ENCODE peak calls at places on chromosome 11, in ten cellular contexts. One of them, this sample, is unnamed.

GRCh38 chr11:47587733-47588326 is 1.4 kb downstream of the FAM180B start:
- DNase-seq in immature natural killer cell: no peak
- DNase-seq in naive thymus-derived CD8-positive, alpha-beta T cell: no peak
- DNase-seq in ELR: no peak
- DNase-seq in stimulated activated CD4-positive, alpha-beta T cell treated with anti-CD3 and anti-CD28 coated beads, TNF-alpha, amount 100 ng/mL, for 24 hours: no peak
- DNase-seq in renal cortical epithelial cell: no peak
- DNase-seq in globus pallidus: peak
- DNase-seq in NCI-H1105 treated with DMSO at 0.1 percent for 48 hours: no peak
- DNase-seq in CD4-positive, alpha-beta T cell: no peak
- DNase-seq in HS-27A: no peak
- DNase-seq in this sample: no peak

GRCh38 chr11:75384438-75385080 is 14.8 kb upstream of the RPS3 start:
- DNase-seq in stimulated activated CD4-positive, alpha-beta T cell treated with anti-CD3 and anti-CD28 coated beads, TNF-alpha, amount 100 ng/mL, for 24 hours: peak
- DNase-seq in immature natural killer cell: peak
- DNase-seq in HS-27A: no peak
- DNase-seq in renal cortical epithelial cell: peak
- DNase-seq in globus pallidus: peak
- DNase-seq in CD4-positive, alpha-beta T cell: peak
- DNase-seq in naive thymus-derived CD8-positive, alpha-beta T cell: peak
- DNase-seq in ELR: peak
- DNase-seq in NCI-H1105 treated with DMSO at 0.1 percent for 48 hours: peak
- DNase-seq in this sample: peak

GRCh38 chr11:124865902-124866851 is 945 bp downstream of the ROBO3 start:
- DNase-seq in HS-27A: no peak
- DNase-seq in renal cortical epithelial cell: no peak
- DNase-seq in NCI-H1105 treated with DMSO at 0.1 percent for 48 hours: peak
- DNase-seq in ELR: peak
- DNase-seq in stimulated activated CD4-positive, alpha-beta T cell treated with anti-CD3 and anti-CD28 coated beads, TNF-alpha, amount 100 ng/mL, for 24 hours: peak
- DNase-seq in globus pallidus: no peak
- DNase-seq in naive thymus-derived CD8-positive, alpha-beta T cell: peak
- DNase-seq in immature natural killer cell: peak
- DNase-seq in CD4-positive, alpha-beta T cell: peak
- DNase-seq in this sample: peak

GRCh38 chr11:106077609-106078517 is at the start of gene AASDHPPT:
- DNase-seq in HS-27A: no peak
- DNase-seq in immature natural killer cell: no peak
- DNase-seq in ELR: peak
- DNase-seq in CD4-positive, alpha-beta T cell: no peak
- DNase-seq in stimulated activated CD4-positive, alpha-beta T cell treated with anti-CD3 and anti-CD28 coated beads, TNF-alpha, amount 100 ng/mL, for 24 hours: no peak
- DNase-seq in renal cortical epithelial cell: peak
- DNase-seq in naive thymus-derived CD8-positive, alpha-beta T cell: no peak
- DNase-seq in NCI-H1105 treated with DMSO at 0.1 percent for 48 hours: peak
- DNase-seq in globus pallidus: peak
- DNase-seq in this sample: no peak

GRCh38 chr11:83140691-83141455 is 16.1 kb upstream of the PCF11 start:
- DNase-seq in immature natural killer cell: no peak
- DNase-seq in ELR: no peak
- DNase-seq in HS-27A: no peak
- DNase-seq in globus pallidus: no peak
- DNase-seq in CD4-positive, alpha-beta T cell: no peak
- DNase-seq in NCI-H1105 treated with DMSO at 0.1 percent for 48 hours: no peak
- DNase-seq in stimulated activated CD4-positive, alpha-beta T cell treated with anti-CD3 and anti-CD28 coated beads, TNF-alpha, amount 100 ng/mL, for 24 hours: no peak
- DNase-seq in naive thymus-derived CD8-positive, alpha-beta T cell: no peak
- DNase-seq in renal cortical epithelial cell: no peak
- DNase-seq in this sample: no peak

GRCh38 chr11:9280655-9281301 is 15.6 kb upstream of the DENND5A start:
- DNase-seq in naive thymus-derived CD8-positive, alpha-beta T cell: peak
- DNase-seq in NCI-H1105 treated with DMSO at 0.1 percent for 48 hours: peak
- DNase-seq in renal cortical epithelial cell: peak
- DNase-seq in immature natural killer cell: peak
- DNase-seq in HS-27A: no peak
- DNase-seq in globus pallidus: no peak
- DNase-seq in ELR: peak
- DNase-seq in stimulated activated CD4-positive, alpha-beta T cell treated with anti-CD3 and anti-CD28 coated beads, TNF-alpha, amount 100 ng/mL, for 24 hours: peak
- DNase-seq in CD4-positive, alpha-beta T cell: peak
- DNase-seq in this sample: peak

GRCh38 chr11:77705877-77706579 is 68.4 kb upstream of the CLNS1A start:
- DNase-seq in HS-27A: no peak
- DNase-seq in globus pallidus: no peak
- DNase-seq in CD4-positive, alpha-beta T cell: no peak
- DNase-seq in stimulated activated CD4-positive, alpha-beta T cell treated with anti-CD3 and anti-CD28 coated beads, TNF-alpha, amount 100 ng/mL, for 24 hours: no peak
- DNase-seq in naive thymus-derived CD8-positive, alpha-beta T cell: no peak
- DNase-seq in ELR: peak
- DNase-seq in NCI-H1105 treated with DMSO at 0.1 percent for 48 hours: no peak
- DNase-seq in renal cortical epithelial cell: no peak
- DNase-seq in immature natural killer cell: no peak
- DNase-seq in this sample: no peak

GRCh38 chr11:96000064-96000463 is 76.2 kb upstream of the MTMR2 start:
- DNase-seq in renal cortical epithelial cell: no peak
- DNase-seq in CD4-positive, alpha-beta T cell: no peak
- DNase-seq in naive thymus-derived CD8-positive, alpha-beta T cell: no peak
- DNase-seq in stimulated activated CD4-positive, alpha-beta T cell treated with anti-CD3 and anti-CD28 coated beads, TNF-alpha, amount 100 ng/mL, for 24 hours: no peak
- DNase-seq in ELR: no peak
- DNase-seq in globus pallidus: no peak
- DNase-seq in immature natural killer cell: no peak
- DNase-seq in HS-27A: no peak
- DNase-seq in NCI-H1105 treated with DMSO at 0.1 percent for 48 hours: peak
- DNase-seq in this sample: no peak

GRCh38 chr11:8694137-8694536 is 11.5 kb downstream of the RPL27A start:
- DNase-seq in globus pallidus: no peak
- DNase-seq in CD4-positive, alpha-beta T cell: no peak
- DNase-seq in NCI-H1105 treated with DMSO at 0.1 percent for 48 hours: no peak
- DNase-seq in renal cortical epithelial cell: no peak
- DNase-seq in immature natural killer cell: no peak
- DNase-seq in naive thymus-derived CD8-positive, alpha-beta T cell: no peak
- DNase-seq in ELR: no peak
- DNase-seq in HS-27A: no peak
- DNase-seq in stimulated activated CD4-positive, alpha-beta T cell treated with anti-CD3 and anti-CD28 coated beads, TNF-alpha, amount 100 ng/mL, for 24 hours: no peak
- DNase-seq in this sample: no peak

GRCh38 chr11:44306469-44307244 is 3.3 kb downstream of the ALX4 start:
- DNase-seq in naive thymus-derived CD8-positive, alpha-beta T cell: no peak
- DNase-seq in ELR: no peak
- DNase-seq in NCI-H1105 treated with DMSO at 0.1 percent for 48 hours: no peak
- DNase-seq in HS-27A: no peak
- DNase-seq in renal cortical epithelial cell: no peak
- DNase-seq in immature natural killer cell: no peak
- DNase-seq in globus pallidus: no peak
- DNase-seq in CD4-positive, alpha-beta T cell: no peak
- DNase-seq in stimulated activated CD4-positive, alpha-beta T cell treated with anti-CD3 and anti-CD28 coated beads, TNF-alpha, amount 100 ng/mL, for 24 hours: no peak
- DNase-seq in this sample: no peak

GRCh38 chr11:66981976-66982578 is 7.0 kb downstream of the C11orf86 start:
- DNase-seq in globus pallidus: peak
- DNase-seq in HS-27A: peak
- DNase-seq in NCI-H1105 treated with DMSO at 0.1 percent for 48 hours: peak
- DNase-seq in CD4-positive, alpha-beta T cell: no peak
- DNase-seq in naive thymus-derived CD8-positive, alpha-beta T cell: peak
- DNase-seq in renal cortical epithelial cell: peak
- DNase-seq in immature natural killer cell: no peak
- DNase-seq in ELR: peak
- DNase-seq in stimulated activated CD4-positive, alpha-beta T cell treated with anti-CD3 and anti-CD28 coated beads, TNF-alpha, amount 100 ng/mL, for 24 hours: no peak
- DNase-seq in this sample: no peak

GRCh38 chr11:12134239-12134590 is 23.8 kb downstream of the MICAL2 start:
- DNase-seq in stimulated activated CD4-positive, alpha-beta T cell treated with anti-CD3 and anti-CD28 coated beads, TNF-alpha, amount 100 ng/mL, for 24 hours: no peak
- DNase-seq in renal cortical epithelial cell: no peak
- DNase-seq in HS-27A: no peak
- DNase-seq in globus pallidus: peak
- DNase-seq in naive thymus-derived CD8-positive, alpha-beta T cell: no peak
- DNase-seq in CD4-positive, alpha-beta T cell: no peak
- DNase-seq in immature natural killer cell: no peak
- DNase-seq in NCI-H1105 treated with DMSO at 0.1 percent for 48 hours: no peak
- DNase-seq in ELR: no peak
- DNase-seq in this sample: no peak

GRCh38 chr11:64644348-64645242 is 53.6 kb downstream of the SLC22A12 start:
- DNase-seq in renal cortical epithelial cell: no peak
- DNase-seq in globus pallidus: no peak
- DNase-seq in ELR: peak
- DNase-seq in NCI-H1105 treated with DMSO at 0.1 percent for 48 hours: no peak
- DNase-seq in naive thymus-derived CD8-positive, alpha-beta T cell: no peak
- DNase-seq in immature natural killer cell: no peak
- DNase-seq in CD4-positive, alpha-beta T cell: no peak
- DNase-seq in HS-27A: no peak
- DNase-seq in stimulated activated CD4-positive, alpha-beta T cell treated with anti-CD3 and anti-CD28 coated beads, TNF-alpha, amount 100 ng/mL, for 24 hours: no peak
- DNase-seq in this sample: no peak

GRCh38 chr11:61111786-61112517 is 9.7 kb downstream of the CD5 start:
- DNase-seq in HS-27A: no peak
- DNase-seq in NCI-H1105 treated with DMSO at 0.1 percent for 48 hours: no peak
- DNase-seq in renal cortical epithelial cell: no peak
- DNase-seq in ELR: no peak
- DNase-seq in stimulated activated CD4-positive, alpha-beta T cell treated with anti-CD3 and anti-CD28 coated beads, TNF-alpha, amount 100 ng/mL, for 24 hours: peak
- DNase-seq in naive thymus-derived CD8-positive, alpha-beta T cell: peak
- DNase-seq in CD4-positive, alpha-beta T cell: no peak
- DNase-seq in immature natural killer cell: peak
- DNase-seq in globus pallidus: no peak
- DNase-seq in this sample: peak

GRCh38 chr11:17609536-17610401 is 62.7 kb downstream of the OTOG start:
- DNase-seq in stimulated activated CD4-positive, alpha-beta T cell treated with anti-CD3 and anti-CD28 coated beads, TNF-alpha, amount 100 ng/mL, for 24 hours: no peak
- DNase-seq in NCI-H1105 treated with DMSO at 0.1 percent for 48 hours: no peak
- DNase-seq in ELR: no peak
- DNase-seq in naive thymus-derived CD8-positive, alpha-beta T cell: no peak
- DNase-seq in HS-27A: no peak
- DNase-seq in CD4-positive, alpha-beta T cell: no peak
- DNase-seq in immature natural killer cell: no peak
- DNase-seq in renal cortical epithelial cell: no peak
- DNase-seq in globus pallidus: no peak
- DNase-seq in this sample: no peak

GRCh38 chr11:130908770-130909625 is 7.3 kb downstream of the SNX19 start:
- DNase-seq in immature natural killer cell: no peak
- DNase-seq in renal cortical epithelial cell: peak
- DNase-seq in globus pallidus: no peak
- DNase-seq in naive thymus-derived CD8-positive, alpha-beta T cell: no peak
- DNase-seq in stimulated activated CD4-positive, alpha-beta T cell treated with anti-CD3 and anti-CD28 coated beads, TNF-alpha, amount 100 ng/mL, for 24 hours: no peak
- DNase-seq in NCI-H1105 treated with DMSO at 0.1 percent for 48 hours: no peak
- DNase-seq in ELR: peak
- DNase-seq in HS-27A: no peak
- DNase-seq in CD4-positive, alpha-beta T cell: no peak
- DNase-seq in this sample: no peak

GRCh38 chr11:93583490-93583889 is 40.3 kb upstream of the SMCO4 start:
- DNase-seq in stimulated activated CD4-positive, alpha-beta T cell treated with anti-CD3 and anti-CD28 coated beads, TNF-alpha, amount 100 ng/mL, for 24 hours: no peak
- DNase-seq in immature natural killer cell: no peak
- DNase-seq in NCI-H1105 treated with DMSO at 0.1 percent for 48 hours: no peak
- DNase-seq in ELR: no peak
- DNase-seq in globus pallidus: no peak
- DNase-seq in naive thymus-derived CD8-positive, alpha-beta T cell: no peak
- DNase-seq in renal cortical epithelial cell: no peak
- DNase-seq in HS-27A: no peak
- DNase-seq in CD4-positive, alpha-beta T cell: no peak
- DNase-seq in this sample: no peak

GRCh38 chr11:44243633-44244343 is 66.2 kb downstream of the ALX4 start:
- DNase-seq in CD4-positive, alpha-beta T cell: no peak
- DNase-seq in ELR: peak
- DNase-seq in immature natural killer cell: no peak
- DNase-seq in HS-27A: peak
- DNase-seq in globus pallidus: no peak
- DNase-seq in NCI-H1105 treated with DMSO at 0.1 percent for 48 hours: no peak
- DNase-seq in naive thymus-derived CD8-positive, alpha-beta T cell: no peak
- DNase-seq in renal cortical epithelial cell: peak
- DNase-seq in stimulated activated CD4-positive, alpha-beta T cell treated with anti-CD3 and anti-CD28 coated beads, TNF-alpha, amount 100 ng/mL, for 24 hours: no peak
- DNase-seq in this sample: no peak

GRCh38 chr11:85821636-85822035 is 10.7 kb upstream of the SYTL2 start:
- DNase-seq in NCI-H1105 treated with DMSO at 0.1 percent for 48 hours: no peak
- DNase-seq in naive thymus-derived CD8-positive, alpha-beta T cell: no peak
- DNase-seq in renal cortical epithelial cell: peak
- DNase-seq in immature natural killer cell: no peak
- DNase-seq in globus pallidus: no peak
- DNase-seq in ELR: peak
- DNase-seq in stimulated activated CD4-positive, alpha-beta T cell treated with anti-CD3 and anti-CD28 coated beads, TNF-alpha, amount 100 ng/mL, for 24 hours: no peak
- DNase-seq in HS-27A: no peak
- DNase-seq in CD4-positive, alpha-beta T cell: no peak
- DNase-seq in this sample: no peak